ENCODE peak calls at places on chromosomes 4 and X, in eight cellular contexts. S, B, A, F, U, Z, P and V are unnamed samples.

GRCh38 chrX:8913665-8914409 is 112.7 kb upstream of the FAM9A start:
- DNase-seq in S (no peak), B (no peak), A (no peak), F (peak), U (peak), Z (peak), P (peak), V (no peak)

GRCh38 chr4:105496899-105497298 is 23.0 kb upstream of the PPA2 start:
- DNase-seq in S (no peak), B (no peak), A (no peak), F (no peak), U (no peak), Z (no peak), P (no peak), V (no peak)

GRCh38 chr4:160299177-160299576 is 1196.3 kb downstream of the RAPGEF2 start:
- DNase-seq in S (no peak), B (no peak), A (no peak), F (no peak), U (no peak), Z (no peak), P (no peak), V (no peak)

GRCh38 chr4:135418353-135418752 is 1216.8 kb upstream of the PABPC4L start:
- DNase-seq in S (no peak), B (no peak), A (no peak), F (no peak), U (peak), Z (no peak), P (no peak), V (peak)

GRCh38 chr4:176123710-176124407 is 58.2 kb downstream of the WDR17 start:
- DNase-seq in S (peak), B (no peak), A (no peak), F (no peak), U (no peak), Z (peak), P (peak), V (peak)

GRCh38 chr4:14883166-14883565 is 119.1 kb upstream of the CPEB2 start:
- DNase-seq in S (no peak), B (no peak), A (no peak), F (no peak), U (no peak), Z (no peak), P (no peak), V (no peak)

GRCh38 chr4:75985116-75985515 is 5.6 kb downstream of the SDAD1 start:
- DNase-seq in S (no peak), B (no peak), A (no peak), F (no peak), U (peak), Z (no peak), P (no peak), V (no peak)

GRCh38 chr4:30956891-30957290 is 236.7 kb downstream of the PCDH7 start:
- DNase-seq in S (no peak), B (no peak), A (no peak), F (no peak), U (no peak), Z (no peak), P (no peak), V (no peak)

GRCh38 chrX:71060127-71060526 is 8.0 kb downstream of the SNX12 start:
- DNase-seq in S (no peak), B (no peak), A (no peak), F (no peak), U (no peak), Z (no peak), P (no peak), V (no peak)

GRCh38 chr4:75714681-75715080 is 9.7 kb upstream of the USO1 start:
- DNase-seq in S (no peak), B (no peak), A (no peak), F (no peak), U (no peak), Z (no peak), P (no peak), V (no peak)

GRCh38 chr4:1851575-1852415 is 4.2 kb downstream of the LETM1 start:
- DNase-seq in S (no peak), B (no peak), A (no peak), F (no peak), U (no peak), Z (no peak), P (peak), V (peak)

GRCh38 chrX:66074920-66075879 is 35.3 kb upstream of the VSIG4 start:
- DNase-seq in S (no peak), B (no peak), A (no peak), F (no peak), U (no peak), Z (peak), P (peak), V (no peak)

GRCh38 chr4:14515556-14515955 is 486.7 kb upstream of the CPEB2 start:
- DNase-seq in S (no peak), B (no peak), A (no peak), F (no peak), U (no peak), Z (no peak), P (no peak), V (no peak)

GRCh38 chr4:101682946-101683345 is 107.6 kb upstream of the BANK1 start:
- DNase-seq in S (no peak), B (no peak), A (no peak), F (no peak), U (no peak), Z (no peak), P (no peak), V (no peak)

GRCh38 chr4:169604131-169604900 is 8.1 kb downstream of the NEK1 start:
- DNase-seq in S (no peak), B (peak), A (no peak), F (no peak), U (peak), Z (no peak), P (no peak), V (peak)

GRCh38 chrX:152810403-152810802 is 20.2 kb downstream of the CETN2 start:
- DNase-seq in S (no peak), B (no peak), A (no peak), F (no peak), U (no peak), Z (no peak), P (no peak), V (no peak)

GRCh38 chr4:147991543-147992295 is 259.8 kb downstream of the ARHGAP10 start:
- DNase-seq in S (no peak), B (no peak), A (no peak), F (no peak), U (no peak), Z (no peak), P (no peak), V (no peak)

GRCh38 chr4:120830204-120830603 is 92.3 kb downstream of the PRDM5 start:
- DNase-seq in S (no peak), B (no peak), A (no peak), F (no peak), U (peak), Z (no peak), P (peak), V (peak)

GRCh38 chr4:7634611-7635010 is 199.9 kb upstream of the PSAPL1 start:
- DNase-seq in S (no peak), B (no peak), A (no peak), F (no peak), U (no peak), Z (no peak), P (no peak), V (no peak)

GRCh38 chr4:46924789-46925188 is 15.7 kb upstream of the COX7B2 start:
- DNase-seq in S (no peak), B (no peak), A (no peak), F (no peak), U (no peak), Z (no peak), P (no peak), V (no peak)
- TF ChIP-seq POLR2A in S (no peak), B (no peak), A (no peak), F (no peak), U (no peak), Z (no peak), P (no peak), V (no peak)

GRCh38 chr4:184818216-184818564 is 7.6 kb downstream of the ACSL1 start:
- DNase-seq in S (no peak), B (no peak), A (no peak), F (no peak), U (no peak), Z (no peak), P (no peak), V (no peak)

GRCh38 chr4:184821242-184821641 is 4.5 kb downstream of the ACSL1 start:
- DNase-seq in S (no peak), B (no peak), A (no peak), F (no peak), U (no peak), Z (no peak), P (no peak), V (no peak)

GRCh38 chr4:184817494-184818215 is 8.1 kb downstream of the ACSL1 start:
- DNase-seq in S (no peak), B (no peak), A (no peak), F (no peak), U (no peak), Z (no peak), P (no peak), V (no peak)

GRCh38 chr4:184822356-184822755 is 3.4 kb downstream of the ACSL1 start:
- DNase-seq in S (no peak), B (no peak), A (no peak), F (no peak), U (no peak), Z (no peak), P (no peak), V (no peak)

GRCh38 chr4:184819786-184820185 is 6.0 kb downstream of the ACSL1 start:
- DNase-seq in S (no peak), B (no peak), A (no peak), F (no peak), U (no peak), Z (no peak), P (no peak), V (no peak)
- TF ChIP-seq POLR2A in S (peak), B (no peak), A (no peak), F (no peak), U (no peak), Z (no peak), P (no peak), V (no peak)

GRCh38 chr4:24795666-24796381 is 451 bp downstream of the SOD3 start:
- DNase-seq in S (no peak), B (no peak), A (no peak), F (no peak), U (no peak), Z (no peak), P (no peak), V (peak)

GRCh38 chr4:24794111-24794860 is 1.1 kb upstream of the SOD3 start:
- DNase-seq in S (no peak), B (no peak), A (no peak), F (peak), U (peak), Z (peak), P (peak), V (no peak)

GRCh38 chr4:24796632-24797031 is 1.3 kb downstream of the SOD3 start:
- DNase-seq in S (no peak), B (no peak), A (no peak), F (no peak), U (no peak), Z (no peak), P (no peak), V (no peak)

GRCh38 chr4:24793219-24794005 is 2.0 kb upstream of the SOD3 start:
- DNase-seq in S (no peak), B (peak), A (no peak), F (no peak), U (peak), Z (no peak), P (no peak), V (no peak)

DNA sequence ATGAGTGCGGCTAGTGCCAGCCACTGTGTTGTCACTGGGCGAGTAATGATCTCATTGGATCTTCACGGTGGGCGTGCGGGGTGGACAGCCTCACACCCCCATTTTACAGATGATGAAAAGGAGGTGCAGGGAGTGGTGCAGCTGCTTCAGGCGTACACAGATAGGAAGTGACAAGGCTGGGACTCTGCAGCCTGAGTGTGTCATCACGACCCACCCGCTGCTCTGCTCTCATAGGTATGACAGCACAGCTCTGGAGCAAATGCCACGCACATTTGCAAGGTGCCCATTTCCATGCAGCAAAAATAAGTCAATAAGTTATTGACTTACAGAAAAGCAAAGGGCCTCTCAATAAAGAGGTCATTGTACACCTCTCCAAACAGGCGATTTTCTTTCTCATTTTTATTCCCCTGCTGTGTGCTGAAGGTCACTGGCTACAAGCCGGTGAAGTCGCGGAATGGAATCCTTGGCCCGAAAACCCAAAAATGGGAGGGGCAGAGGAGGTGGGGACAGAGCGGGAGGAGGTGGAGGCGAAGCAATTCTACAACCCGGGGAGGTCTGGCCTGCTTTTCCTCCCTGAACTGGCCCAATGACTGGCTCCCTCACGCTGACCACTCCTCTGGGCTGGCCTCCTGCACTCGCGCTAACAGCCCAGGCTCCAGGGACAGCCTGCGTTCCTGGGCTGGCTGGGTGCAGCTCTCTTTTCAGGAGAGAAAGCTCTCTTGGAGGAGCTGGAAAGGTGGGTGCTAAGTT is at the start of gene SOD3:
- DNase-seq in S (no peak), B (no peak), A (peak), F (peak), U (peak), Z (peak), P (peak), V (peak)
- TF ChIP-seq POLR2A in S (no peak), B (no peak), A (peak), F (peak), U (no peak), Z (peak), P (no peak), V (no peak)

DNA sequence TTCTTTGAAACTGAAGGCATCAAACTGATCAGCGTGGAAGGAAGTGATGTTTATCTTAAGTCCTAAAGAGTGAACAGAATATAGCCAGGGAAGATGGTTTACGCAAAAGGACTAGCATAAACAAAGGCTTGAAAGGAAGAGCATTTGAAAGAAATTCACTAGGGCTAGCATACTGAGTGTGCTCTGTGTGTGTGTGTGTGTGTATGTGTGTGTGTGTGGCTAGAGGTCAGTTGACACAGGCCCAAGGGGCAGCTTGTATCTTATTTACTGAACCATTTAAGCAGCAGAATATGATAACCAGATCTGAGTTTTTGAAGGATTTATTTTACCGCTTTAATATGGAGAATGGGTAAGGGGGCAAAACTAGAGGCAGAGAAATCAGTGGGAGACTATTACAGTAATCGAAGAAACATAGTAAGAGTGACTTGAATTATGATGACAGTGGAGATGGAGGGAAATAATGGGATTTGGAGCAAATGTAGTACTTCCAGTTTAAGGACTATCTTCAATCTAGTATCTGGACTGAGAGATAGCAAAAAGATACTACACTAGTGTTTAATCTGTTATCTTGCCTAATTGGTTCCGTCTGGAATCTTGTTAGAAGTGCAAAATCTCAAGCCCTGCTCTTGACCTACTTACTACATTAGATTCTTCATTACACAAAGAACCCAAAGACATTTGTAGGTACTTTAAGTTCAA is 36.9 kb downstream of the CEP44 start:
- DNase-seq in S (no peak), B (no peak), A (no peak), F (no peak), U (peak), Z (no peak), P (no peak), V (no peak)
- TF ChIP-seq POLR2A in S (no peak), B (no peak), A (no peak), F (no peak), U (no peak), Z (no peak), P (no peak), V (no peak)

DNA sequence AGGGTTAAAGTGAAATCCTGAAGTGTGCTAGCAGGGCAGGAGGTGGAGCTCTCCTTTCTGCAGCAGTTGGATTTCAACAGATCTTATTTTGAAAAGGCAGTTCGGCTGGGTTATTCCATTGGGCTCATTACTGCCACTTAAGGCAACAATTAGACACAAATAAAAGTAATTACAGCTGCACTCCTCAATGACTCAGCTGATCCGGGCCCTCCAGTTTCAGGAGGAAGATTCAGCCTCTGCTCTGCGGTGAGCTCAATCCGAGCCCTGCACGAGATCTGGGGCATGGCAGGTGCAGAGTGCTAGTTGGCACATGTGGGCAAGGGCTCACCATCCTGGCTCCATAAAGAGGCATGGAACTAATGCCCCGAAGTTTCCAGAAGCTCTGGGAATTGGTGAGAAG is 85.4 kb downstream of the PHKA2 start:
- DNase-seq in S (no peak), B (no peak), A (no peak), F (no peak), U (no peak), Z (no peak), P (no peak), V (no peak)
- TF ChIP-seq POLR2A in S (no peak), B (no peak), A (no peak), F (no peak), U (no peak), Z (no peak), P (no peak), V (no peak)

DNA sequence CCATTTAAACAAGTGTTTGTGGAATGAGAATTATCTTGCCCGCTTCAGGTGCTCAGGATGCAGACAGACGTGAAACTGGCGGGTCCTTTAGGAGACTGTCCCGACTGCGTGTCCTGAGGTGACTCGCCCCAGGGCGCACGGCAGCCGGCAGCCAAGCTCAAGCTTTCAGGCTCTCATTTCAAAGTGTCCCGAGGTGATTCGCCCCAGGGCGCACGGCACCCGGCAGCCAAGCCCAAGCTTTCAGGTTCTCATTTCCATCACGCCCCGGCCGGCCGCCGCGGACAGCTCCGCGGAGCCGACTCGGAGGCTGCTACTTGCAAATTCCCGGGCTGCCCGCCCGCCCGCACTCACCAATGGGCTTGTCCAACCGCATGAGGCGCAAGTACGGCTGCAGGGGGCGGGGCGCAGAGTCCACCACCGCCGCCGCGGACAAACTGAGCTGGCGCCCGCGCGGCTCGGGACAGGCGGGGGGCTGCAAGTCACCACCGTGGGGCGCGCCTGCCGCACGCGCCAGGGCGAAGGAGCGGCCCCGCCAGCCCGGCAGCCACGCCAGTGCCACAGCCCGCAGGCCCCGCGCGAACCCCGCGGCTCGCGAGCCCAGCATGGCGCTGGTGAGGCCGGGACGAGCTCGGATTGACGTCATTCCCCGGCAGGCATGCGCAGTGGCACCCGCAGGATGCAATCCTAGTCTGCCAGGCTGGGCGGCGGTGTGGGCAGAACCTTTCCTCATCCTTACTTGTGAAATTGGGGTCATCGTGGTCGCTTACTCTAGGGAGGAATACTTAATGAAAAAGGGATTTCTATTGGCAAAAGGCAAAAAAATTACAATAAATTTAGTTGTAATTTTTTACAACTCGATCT is at the start of gene COQ2:
- DNase-seq in S (peak), B (peak), A (peak), F (peak), U (peak), Z (peak), P (peak), V (peak)
- TF ChIP-seq POLR2A in S (peak), B (peak), A (peak), F (peak), U (peak), Z (peak), P (no peak), V (peak)

DNA sequence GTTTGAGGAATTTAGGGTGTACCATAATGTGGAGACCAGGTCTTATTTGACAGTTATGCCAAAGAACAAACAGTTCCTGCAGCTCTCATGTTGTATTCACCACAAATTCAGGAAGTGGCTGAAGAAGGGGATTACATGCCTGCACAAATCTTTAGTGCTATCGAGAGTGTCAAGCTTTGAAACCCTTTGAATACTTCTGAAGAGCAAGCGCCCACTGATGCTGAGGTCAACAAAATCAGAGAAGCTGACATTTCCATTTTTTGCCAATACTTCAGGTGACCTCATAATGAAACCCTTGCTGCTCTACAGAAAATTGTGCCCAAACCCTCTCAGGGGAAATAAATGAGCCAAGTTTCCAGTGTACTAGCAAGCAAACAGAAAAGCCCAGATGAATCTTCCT is 28.4 kb downstream of the PAK3 start:
- DNase-seq in S (no peak), B (no peak), A (no peak), F (no peak), U (no peak), Z (no peak), P (no peak), V (no peak)
- TF ChIP-seq POLR2A in S (no peak), B (no peak), A (no peak), F (no peak), U (no peak), Z (no peak), P (no peak), V (no peak)

GRCh38 chr4:87579478-87579877 is 28.9 kb upstream of the DSPP start:
- DNase-seq in S (no peak), B (no peak), A (no peak), F (no peak), U (no peak), Z (no peak), P (no peak), V (no peak)
- TF ChIP-seq POLR2A in S (no peak), B (no peak), A (no peak), F (no peak), U (no peak), Z (no peak), P (no peak), V (no peak)

DNA sequence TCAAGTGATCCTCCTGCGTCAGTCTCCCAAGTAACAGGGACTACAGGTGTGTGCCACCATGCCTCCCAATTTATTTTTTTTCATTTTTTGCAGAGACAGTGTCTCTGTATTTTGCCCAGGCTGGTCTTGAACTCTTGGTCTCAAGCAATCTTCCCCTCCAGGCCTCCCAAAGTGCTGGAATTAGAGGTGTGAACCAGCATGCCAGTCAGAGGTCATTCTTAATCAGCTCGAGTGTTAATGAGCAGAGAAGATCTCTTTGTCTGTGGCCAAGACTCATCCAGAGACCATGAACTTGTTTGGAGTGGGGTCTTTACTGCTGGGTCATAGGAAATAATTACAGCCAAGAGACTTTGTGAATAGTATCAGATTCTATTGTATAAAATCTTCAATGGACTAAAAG is 99.2 kb upstream of the AP1S2 start:
- DNase-seq in S (no peak), B (no peak), A (no peak), F (no peak), U (no peak), Z (no peak), P (no peak), V (no peak)
- TF ChIP-seq POLR2A in S (no peak), B (no peak), A (no peak), F (no peak), U (no peak), Z (no peak), P (no peak), V (no peak)